ENCODE peak calls at places on chromosomes 2 and 18, in seven cellular contexts. W, H, Q, E, S, Y and R are unnamed samples.

GRCh38 chr2:136118819-136119716 is 1.1 kb upstream of the CXCR4 start:
- DNase-seq in W (peak; percentile 90), H (no peak), Q (peak; percentile 27), E (no peak), S (peak; percentile 85), Y (peak; percentile 64), R (peak; percentile 28)

GRCh38 chr2:233821709-233822100 is 32.6 kb downstream of the HJURP start:
- DNase-seq in W (no peak), H (no peak), Q (no peak), E (no peak), S (no peak), Y (no peak), R (no peak)

GRCh38 chr18:45896991-45897390 is 70.1 kb downstream of the EPG5 start:
- DNase-seq in W (no peak), H (no peak), Q (no peak), E (no peak), S (no peak), Y (peak; percentile 39), R (no peak)

GRCh38 chr2:2331905-2332280 is 818 bp upstream of the MYT1L start:
- DNase-seq in W (no peak), H (no peak), Q (peak; percentile 96), E (no peak), S (no peak), Y (no peak), R (no peak)

GRCh38 chr18:77129150-77129551 is 3.4 kb downstream of the MBP start:
- DNase-seq in W (peak; percentile 61), H (peak; percentile 13), Q (no peak), E (peak; percentile 95), S (peak; percentile 53), Y (no peak), R (no peak)

GRCh38 chr18:49630246-49630699 is 68.4 kb downstream of the LIPG start:
- DNase-seq in W (no peak), H (no peak), Q (no peak), E (no peak), S (peak; percentile 14), Y (peak; percentile 11), R (no peak)

GRCh38 chr2:113888641-113889470 is 1.0 kb upstream of the ACTR3 start:
- DNase-seq in W (peak; percentile 82), H (no peak), Q (no peak), E (no peak), S (no peak), Y (peak; percentile 38), R (no peak)

GRCh38 chr18:8516391-8517250 is 92.6 kb upstream of the RAB12 start:
- DNase-seq in W (no peak), H (no peak), Q (no peak), E (no peak), S (no peak), Y (no peak), R (no peak)

GRCh38 chr2:200810967-200811335 is 759 bp upstream of the BZW1 start:
- DNase-seq in W (no peak), H (no peak), Q (no peak), E (no peak), S (no peak), Y (no peak), R (no peak)

GRCh38 chr2:200811336-200812121 is at the start of gene BZW1:
- DNase-seq in W (peak; percentile 99), H (peak; percentile 93), Q (peak; percentile 97), E (peak; percentile 96), S (peak; percentile 99), Y (peak; percentile 96), R (peak; percentile 98)

GRCh38 chr2:200814276-200814815 is 2.6 kb downstream of the BZW1 start:
- DNase-seq in W (no peak), H (no peak), Q (no peak), E (no peak), S (no peak), Y (no peak), R (peak; percentile 70)

GRCh38 chr2:200810252-200810650 is 1.5 kb upstream of the BZW1 start:
- DNase-seq in W (no peak), H (peak; percentile 72), Q (no peak), E (peak; percentile 87), S (peak; percentile 59), Y (peak; percentile 56), R (no peak)

GRCh38 chr2:200812122-200813022 is 662 bp downstream of the BZW1 start:
- DNase-seq in W (peak; percentile 94), H (no peak), Q (peak; percentile 91), E (peak; percentile 67), S (peak; percentile 87), Y (peak; percentile 81), R (peak; percentile 79)
- TF ChIP-seq CTCF in W (peak; percentile 47), H (peak; percentile 53), Q (peak; percentile 60), E (peak; percentile 51), S (peak; percentile 44), Y (peak; percentile 51), R (peak; percentile 59)

GRCh38 chr2:166376488-166376828 is 714 bp upstream of the SCN9A start:
- DNase-seq in W (no peak), H (no peak), Q (no peak), E (no peak), S (no peak), Y (no peak), R (no peak)
- H3K4me3 ChIP-seq in W (peak overlapping the region; percentile 74), H (peak overlapping the region; percentile 81), Q (peak overlapping the region; percentile 80), E (peak overlapping the region; percentile 71), S (no peak overlapping the region), Y (peak overlapping the region; percentile 70), R (no peak overlapping the region)

DNA sequence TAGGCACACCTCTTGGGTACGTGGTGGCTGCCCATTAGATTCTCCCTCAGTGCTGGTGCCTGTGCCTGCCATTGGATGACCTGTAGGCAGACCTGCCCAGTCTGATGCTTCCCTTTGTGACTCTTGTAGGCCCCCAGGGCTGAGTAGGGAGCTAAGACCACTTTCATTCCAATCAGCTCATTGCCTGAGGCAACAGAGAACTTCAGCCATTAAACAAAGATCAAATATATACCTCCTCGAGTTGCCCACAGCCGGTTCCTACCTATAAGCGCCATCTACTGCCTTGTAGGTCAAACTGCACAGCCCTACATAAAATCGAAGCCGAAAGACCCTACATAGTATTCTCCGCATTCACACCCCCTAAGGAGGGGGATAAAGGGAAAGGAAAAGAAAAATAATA is 184.6 kb downstream of the ETAA1 start:
- DNase-seq in W (no peak), H (no peak), Q (peak; percentile 25), E (no peak), S (peak; percentile 28), Y (no peak), R (peak; percentile 4)
- TF ChIP-seq CTCF in W (no peak), H (no peak), Q (peak; percentile 60), E (no peak), S (peak; percentile 51), Y (no peak), R (peak; percentile 24)

GRCh38 chr2:149329068-149329467 is 1.3 kb upstream of the LYPD6 start:
- DNase-seq in W (no peak), H (no peak), Q (no peak), E (no peak), S (peak; percentile 71), Y (no peak), R (peak; percentile 41)
- H3K4me3 ChIP-seq in W (peak overlapping the region; percentile 84), H (peak overlapping the region; percentile 68), Q (no peak overlapping the region), E (no peak overlapping the region), S (peak overlapping the region; percentile 63), Y (peak overlapping the region; percentile 80), R (peak overlapping the region; percentile 84)

DNA sequence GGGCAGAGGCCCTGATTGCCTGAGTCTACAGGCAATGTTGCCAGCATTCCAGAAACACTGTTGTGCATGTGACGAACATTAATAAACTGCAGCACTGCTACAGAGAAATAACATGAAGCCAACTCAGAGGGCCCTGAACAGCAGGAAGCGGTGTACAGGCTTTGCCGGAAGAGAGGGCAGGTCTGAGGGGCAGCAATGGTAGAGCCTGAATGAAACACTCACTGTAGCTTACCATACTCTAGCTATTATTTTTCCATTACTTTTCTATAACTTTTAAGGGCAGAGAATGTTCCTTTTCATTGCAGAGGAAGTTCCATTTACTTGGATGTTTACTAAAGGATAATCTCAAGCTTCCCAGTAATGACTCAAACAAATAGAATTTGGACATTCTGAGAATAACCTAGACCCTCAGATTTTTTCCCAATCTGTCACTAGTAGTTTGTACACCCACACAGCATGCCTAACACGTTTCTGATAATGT is 150.4 kb downstream of the MTX2 start:
- DNase-seq in W (no peak), H (peak; percentile 57), Q (no peak), E (peak; percentile 82), S (no peak), Y (no peak), R (no peak)
- TF ChIP-seq CTCF in W (no peak), H (no peak), Q (no peak), E (no peak), S (no peak), Y (no peak), R (no peak)

GRCh38 chr2:156319811-156320490 is 12.6 kb downstream of the NR4A2 start:
- DNase-seq in W (peak; percentile 83), H (no peak), Q (no peak), E (no peak), S (no peak), Y (peak; percentile 63), R (no peak)
- H3K4me3 ChIP-seq in W (peak overlapping the region; percentile 54), H (peak overlapping the region; percentile 59), Q (no peak overlapping the region), E (peak overlapping the region; percentile 59), S (no peak overlapping the region), Y (peak overlapping the region; percentile 57), R (no peak overlapping the region)